ENCODE peak calls at places on chromosomes 11 and 22, in five cellular contexts. One of them, this sample, is unnamed. For H3K4me1, the result is how much of the 10 kb centered on the place peaks cover.

GRCh38 chr22:42489000-42489399 is 30.6 kb downstream of the RRP7A start:
- DNase-seq in endodermal cell: no peak
- DNase-seq in PC-3: no peak
- DNase-seq in fibroblast of lung: no peak
- DNase-seq in breast epithelium: no peak
- DNase-seq in this sample: no peak

GRCh38 chr11:109696191-109696897 is 274.4 kb downstream of the C11orf87 start:
- DNase-seq in PC-3: peak
- DNase-seq in endodermal cell: no peak
- DNase-seq in fibroblast of lung: peak
- DNase-seq in breast epithelium: no peak
- DNase-seq in this sample: no peak

GRCh38 chr11:96098511-96099241 is 174.8 kb upstream of the MTMR2 start:
- DNase-seq in breast epithelium: no peak
- DNase-seq in PC-3: peak
- DNase-seq in endodermal cell: no peak
- DNase-seq in fibroblast of lung: peak
- DNase-seq in this sample: no peak

GRCh38 chr11:77732143-77732542 is 88.4 kb downstream of the RSF1 start:
- DNase-seq in PC-3: no peak
- DNase-seq in breast epithelium: no peak
- DNase-seq in endodermal cell: no peak
- DNase-seq in fibroblast of lung: no peak
- DNase-seq in this sample: no peak

GRCh38 chr22:45599836-45600577 is 71.6 kb upstream of the ATXN10 start:
- DNase-seq in PC-3: no peak
- DNase-seq in breast epithelium: no peak
- DNase-seq in fibroblast of lung: no peak
- DNase-seq in endodermal cell: no peak
- DNase-seq in this sample: no peak

GRCh38 chr22:28044546-28045173 is 125.6 kb upstream of the PITPNB start:
- DNase-seq in fibroblast of lung: no peak
- DNase-seq in endodermal cell: no peak
- DNase-seq in breast epithelium: no peak
- DNase-seq in PC-3: no peak
- DNase-seq in this sample: no peak

GRCh38 chr11:130668751-130669150 is 220.3 kb downstream of the ADAMTS15 start:
- DNase-seq in PC-3: no peak
- DNase-seq in breast epithelium: no peak
- DNase-seq in fibroblast of lung: no peak
- DNase-seq in endodermal cell: no peak
- DNase-seq in this sample: no peak

GRCh38 chr22:31139866-31140716 is at the start of gene PLA2G3:
- DNase-seq in fibroblast of lung: peak
- DNase-seq in endodermal cell: peak
- DNase-seq in PC-3: no peak
- DNase-seq in breast epithelium: no peak
- DNase-seq in this sample: no peak

GRCh38 chr22:32619614-32620426 is 145.2 kb downstream of the FBXO7 start:
- DNase-seq in endodermal cell: no peak
- DNase-seq in PC-3: peak
- DNase-seq in breast epithelium: no peak
- DNase-seq in fibroblast of lung: peak
- DNase-seq in this sample: peak

GRCh38 chr22:40484906-40485660 is 114.7 kb downstream of the SGSM3 start:
- DNase-seq in breast epithelium: no peak
- DNase-seq in PC-3: no peak
- DNase-seq in endodermal cell: no peak
- DNase-seq in fibroblast of lung: peak
- DNase-seq in this sample: no peak

GRCh38 chr11:2520736-2521035 is 75.9 kb downstream of the KCNQ1 start:
- DNase-seq in endodermal cell: peak
- DNase-seq in breast epithelium: no peak
- DNase-seq in fibroblast of lung: no peak
- DNase-seq in PC-3: no peak
- DNase-seq in this sample: no peak

GRCh38 chr11:45860348-45860747 is 13.1 kb downstream of the CRY2 start:
- DNase-seq in PC-3: no peak
- DNase-seq in fibroblast of lung: no peak
- DNase-seq in breast epithelium: no peak
- DNase-seq in endodermal cell: no peak
- DNase-seq in this sample: no peak
- H3K4me1 ChIP-seq in PC-3: under half
- H3K4me1 ChIP-seq in fibroblast of lung: under half
- H3K4me1 ChIP-seq in breast epithelium: under half
- H3K4me1 ChIP-seq in endodermal cell: under half
- H3K4me1 ChIP-seq in this sample: under half

DNA sequence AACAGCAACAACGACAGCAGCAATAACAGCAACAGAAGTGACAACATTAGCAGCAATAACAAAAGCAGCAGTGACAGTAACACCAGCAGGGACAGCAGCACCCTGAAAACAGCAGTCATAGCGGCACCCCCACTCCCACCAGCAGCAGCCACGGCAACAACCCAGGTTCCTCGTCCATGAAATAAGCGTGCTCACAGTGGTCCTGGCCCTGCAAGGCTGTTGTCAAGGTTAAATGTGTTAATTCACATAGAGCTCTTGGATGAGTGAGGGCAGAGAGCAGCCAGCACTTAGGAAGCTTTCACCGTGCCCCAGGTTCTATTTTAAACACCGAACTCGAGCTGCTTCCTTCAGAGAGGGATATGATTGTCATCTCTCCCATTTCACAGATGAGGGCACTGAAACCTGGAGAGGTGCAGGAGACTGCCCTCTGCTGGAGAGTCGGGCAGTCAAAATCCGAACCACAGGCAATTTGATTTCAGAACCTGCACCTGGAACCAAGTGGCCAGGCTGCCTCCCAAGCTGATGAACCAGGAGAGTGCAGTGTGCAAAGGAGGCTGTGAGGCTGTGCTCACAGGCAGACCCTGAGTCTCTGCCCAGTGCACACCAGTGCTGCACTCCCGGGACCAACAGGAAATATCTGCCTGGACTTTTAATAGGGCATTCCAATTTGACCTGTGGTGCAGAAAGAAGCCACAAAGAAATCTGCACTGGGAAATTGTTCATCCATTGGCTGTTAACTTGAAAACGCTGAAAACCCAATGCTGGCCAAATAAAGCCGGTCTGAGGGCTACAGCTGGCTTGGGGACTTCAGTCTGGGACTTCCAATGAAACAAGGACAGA is 22.9 kb upstream of the FGF3 start:
- DNase-seq in breast epithelium: no peak
- DNase-seq in endodermal cell: peak
- DNase-seq in fibroblast of lung: no peak
- DNase-seq in PC-3: peak
- DNase-seq in this sample: no peak
- TF ChIP-seq CTCF in breast epithelium: no peak
- TF ChIP-seq CTCF in endodermal cell: peak
- TF ChIP-seq CTCF in fibroblast of lung: peak
- TF ChIP-seq CTCF in PC-3: peak
- TF ChIP-seq CTCF in this sample: no peak

DNA sequence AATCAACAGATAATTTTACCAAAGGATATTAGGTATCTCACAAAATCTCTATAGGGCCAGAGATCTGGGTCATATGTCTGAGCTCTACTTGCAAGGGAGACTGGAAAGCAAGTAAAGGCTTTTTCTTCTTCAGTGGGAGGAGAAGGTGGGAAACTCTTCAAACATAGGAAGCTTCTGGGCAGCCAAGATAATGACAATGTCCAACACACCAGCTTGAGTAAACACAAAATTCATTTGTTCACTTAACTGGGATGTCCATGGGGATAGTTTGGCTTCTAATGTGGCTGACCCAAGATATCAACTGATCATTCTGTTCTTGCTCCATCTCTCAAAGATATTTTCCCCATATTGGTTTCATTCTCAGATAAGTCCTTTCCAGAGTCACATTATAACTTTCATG is 37.4 kb downstream of the OR2AT4 start:
- DNase-seq in breast epithelium: no peak
- DNase-seq in PC-3: no peak
- DNase-seq in fibroblast of lung: no peak
- DNase-seq in endodermal cell: no peak
- DNase-seq in this sample: no peak
- H3K4me1 ChIP-seq in breast epithelium: under half
- H3K4me1 ChIP-seq in PC-3: under half
- H3K4me1 ChIP-seq in fibroblast of lung: under half
- H3K4me1 ChIP-seq in endodermal cell: under half
- H3K4me1 ChIP-seq in this sample: under half

DNA sequence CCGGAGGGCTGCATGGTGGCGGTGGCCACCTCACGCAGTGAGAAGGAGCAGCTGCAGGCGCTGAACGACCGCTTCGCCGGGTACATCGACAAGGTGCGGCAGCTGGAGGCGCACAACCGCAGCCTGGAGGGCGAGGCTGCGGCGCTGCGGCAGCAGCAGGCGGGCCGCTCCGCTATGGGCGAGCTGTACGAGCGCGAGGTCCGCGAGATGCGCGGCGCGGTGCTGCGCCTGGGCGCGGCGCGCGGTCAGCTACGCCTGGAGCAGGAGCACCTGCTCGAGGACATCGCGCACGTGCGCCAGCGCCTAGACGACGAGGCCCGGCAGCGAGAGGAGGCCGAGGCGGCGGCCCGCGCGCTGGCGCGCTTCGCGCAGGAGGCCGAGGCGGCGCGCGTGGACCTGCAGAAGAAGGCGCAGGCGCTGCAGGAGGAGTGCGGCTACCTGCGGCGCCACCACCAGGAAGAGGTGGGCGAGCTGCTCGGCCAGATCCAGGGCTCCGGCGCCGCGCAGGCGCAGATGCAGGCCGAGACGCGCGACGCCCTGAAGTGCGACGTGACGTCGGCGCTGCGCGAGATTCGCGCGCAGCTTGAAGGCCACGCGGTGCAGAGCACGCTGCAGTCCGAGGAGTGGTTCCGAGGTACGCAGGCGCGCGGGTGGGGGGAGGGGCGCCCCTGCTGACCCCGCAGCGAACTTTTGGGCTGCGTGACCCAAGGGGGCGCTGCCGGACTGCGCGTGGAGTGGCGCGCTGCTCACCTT is 670 bp downstream of the NEFH start:
- DNase-seq in fibroblast of lung: peak
- DNase-seq in endodermal cell: peak
- DNase-seq in PC-3: no peak
- DNase-seq in breast epithelium: no peak
- DNase-seq in this sample: no peak
- TF ChIP-seq CTCF in fibroblast of lung: no peak
- TF ChIP-seq CTCF in endodermal cell: peak
- TF ChIP-seq CTCF in PC-3: no peak
- TF ChIP-seq CTCF in breast epithelium: no peak
- TF ChIP-seq CTCF in this sample: no peak

GRCh38 chr11:73972620-73973449 is 9.8 kb downstream of the UCP2 start:
- DNase-seq in endodermal cell: peak
- DNase-seq in PC-3: no peak
- DNase-seq in breast epithelium: peak
- DNase-seq in fibroblast of lung: no peak
- DNase-seq in this sample: no peak
- H3K4me1 ChIP-seq in endodermal cell: under half
- H3K4me1 ChIP-seq in PC-3: under half
- H3K4me1 ChIP-seq in breast epithelium: under half
- H3K4me1 ChIP-seq in fibroblast of lung: under half
- H3K4me1 ChIP-seq in this sample: under half